ENCODE peak calls at places on chromosome 21, in four cellular contexts. P is tibial nerve, M is uterus, X is spleen. V is an unnamed sample.

GRCh38 chr21:19981938-19982337 is 1016.3 kb upstream of the NCAM2 start:
- DNase-seq in X (no peak), M (no peak), P (no peak), V (no peak)

GRCh38 chr21:38460171-38460742 is 38.0 kb downstream of the ERG start:
- DNase-seq in X (no peak), P (no peak), M (no peak), V (no peak)

GRCh38 chr21:20644552-20644951 is 353.7 kb upstream of the NCAM2 start:
- DNase-seq in M (no peak), X (no peak), P (no peak), V (no peak)

GRCh38 chr21:19950347-19950746 is 1047.9 kb upstream of the NCAM2 start:
- DNase-seq in P (no peak), M (no peak), X (no peak), V (no peak)

GRCh38 chr21:29083306-29083705 is 9.9 kb upstream of the CCT8 start:
- DNase-seq in M (no peak), P (no peak), X (no peak), V (no peak)

GRCh38 chr21:17925000-17925610 is 105.9 kb upstream of the C21orf91 start:
- DNase-seq in P (no peak), M (peak), X (no peak), V (no peak)

GRCh38 chr21:29316029-29316742 is 17.5 kb downstream of the BACH1 start:
- DNase-seq in X (no peak), M (no peak), P (no peak), V (no peak)

GRCh38 chr21:39452207-39452964 is 616 bp downstream of the SH3BGR start:
- DNase-seq in M (no peak), X (no peak), P (no peak), V (no peak)

GRCh38 chr21:34922487-34922886 is 126.6 kb downstream of the RUNX1 start:
- DNase-seq in P (no peak), M (no peak), X (no peak), V (no peak)

GRCh38 chr21:29938968-29939858 is 583 bp downstream of the GRIK1 start:
- DNase-seq in P (no peak), M (no peak), X (peak), V (no peak)

GRCh38 chr21:35376406-35377135 is 327.5 kb upstream of the RUNX1 start:
- DNase-seq in P (no peak), X (no peak), M (no peak), V (no peak)

GRCh38 chr21:38769253-38769780 is 36.4 kb upstream of the ETS2 start:
- DNase-seq in X (no peak), P (no peak), M (no peak), V (no peak)

GRCh38 chr21:19244502-19245187 is 841.1 kb upstream of the TMPRSS15 start:
- DNase-seq in M (no peak), X (peak), P (no peak), V (no peak)

GRCh38 chr21:30962013-30962412 is 76.3 kb downstream of the KRTAP19-8 start:
- DNase-seq in X (no peak), P (no peak), M (no peak), V (no peak)
- TF ChIP-seq CTCF in X (no peak), P (no peak), M (no peak), V (peak)

GRCh38 chr21:45014747-45015468 is 59.5 kb upstream of the ADARB1 start:
- DNase-seq in M (peak), X (peak), P (no peak), V (peak)

GRCh38 chr21:45011911-45012660 is 62.3 kb upstream of the ADARB1 start:
- DNase-seq in M (peak), X (peak), P (no peak), V (peak)

GRCh38 chr21:45012661-45013270 is 61.6 kb upstream of the ADARB1 start:
- DNase-seq in P (no peak), M (no peak), X (peak), V (peak)

GRCh38 chr21:45011426-45011825 is 63.0 kb upstream of the ADARB1 start:
- DNase-seq in M (no peak), X (peak), P (no peak), V (no peak)

DNA sequence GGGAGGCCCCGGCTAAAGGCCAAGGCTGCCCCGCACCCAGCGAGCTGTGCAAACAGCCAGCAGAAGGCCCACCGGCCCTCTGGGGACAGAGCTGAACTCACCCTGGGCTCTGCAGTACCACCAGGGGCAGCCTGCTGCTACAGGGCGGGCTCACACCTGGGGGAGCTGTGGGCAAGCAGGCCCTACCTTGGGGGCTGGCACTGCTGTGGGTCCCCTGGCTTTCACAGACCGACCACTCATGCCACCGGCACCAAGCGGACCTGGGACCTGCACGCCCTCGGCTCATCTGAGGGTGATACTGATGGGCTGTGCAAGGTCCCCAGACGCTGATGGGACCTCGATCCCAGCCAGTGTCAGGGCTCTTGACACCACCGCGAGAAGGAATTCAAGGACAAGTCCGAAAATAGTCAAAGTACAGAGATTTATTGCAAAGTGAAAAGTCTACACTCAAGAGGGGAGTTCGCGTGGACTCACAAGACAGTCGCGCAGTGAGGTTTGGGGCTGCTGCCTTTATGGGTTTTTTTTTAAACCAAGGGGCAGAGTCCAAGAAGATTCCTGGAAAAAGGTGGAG is 61.0 kb upstream of the ADARB1 start:
- DNase-seq in M (no peak), X (peak), P (no peak), V (peak)
- H3K27ac ChIP-seq in M (no peak), X (no peak), P (no peak), V (no peak)

GRCh38 chr21:36606292-36606982 is 92.5 kb upstream of the SIM2 start:
- DNase-seq in M (no peak), P (no peak), X (no peak), V (no peak)
- TF ChIP-seq CTCF in M (no peak), P (no peak), X (no peak), V (no peak)

GRCh38 chr21:46056450-46056903 is 41.4 kb upstream of the COL6A2 start:
- DNase-seq in M (peak), P (peak), X (peak), V (peak)

GRCh38 chr21:46055863-46056281 is 42.0 kb upstream of the COL6A2 start:
- DNase-seq in P (no peak), M (peak), X (no peak), V (peak)

GRCh38 chr21:46058339-46059145 is 39.4 kb upstream of the COL6A2 start:
- DNase-seq in M (peak), P (no peak), X (no peak), V (no peak)

GRCh38 chr21:46057710-46058241 is 40.1 kb upstream of the COL6A2 start:
- DNase-seq in P (no peak), M (peak), X (no peak), V (no peak)

GRCh38 chr21:46057111-46057709 is 40.7 kb upstream of the COL6A2 start:
- DNase-seq in P (no peak), M (peak), X (no peak), V (peak)
- H3K27ac ChIP-seq in P (peak), M (peak), X (no peak), V (peak)

GRCh38 chr21:32414579-32415358 is 2.3 kb downstream of the EVA1C start:
- DNase-seq in P (no peak), M (no peak), X (no peak), V (no peak)
- TF ChIP-seq CTCF in P (no peak), M (peak), X (no peak), V (peak)

GRCh38 chr21:41249476-41249875 is 67.1 kb upstream of the FAM3B start:
- DNase-seq in M (no peak), P (no peak), X (no peak), V (no peak)

GRCh38 chr21:41246808-41247207 is 69.8 kb upstream of the FAM3B start:
- DNase-seq in P (no peak), X (no peak), M (no peak), V (no peak)

GRCh38 chr21:41245509-41246135 is 71.0 kb upstream of the FAM3B start:
- DNase-seq in P (no peak), M (no peak), X (no peak), V (no peak)

GRCh38 chr21:41247976-41248545 is 68.5 kb upstream of the FAM3B start:
- DNase-seq in X (no peak), M (no peak), P (no peak), V (no peak)

DNA sequence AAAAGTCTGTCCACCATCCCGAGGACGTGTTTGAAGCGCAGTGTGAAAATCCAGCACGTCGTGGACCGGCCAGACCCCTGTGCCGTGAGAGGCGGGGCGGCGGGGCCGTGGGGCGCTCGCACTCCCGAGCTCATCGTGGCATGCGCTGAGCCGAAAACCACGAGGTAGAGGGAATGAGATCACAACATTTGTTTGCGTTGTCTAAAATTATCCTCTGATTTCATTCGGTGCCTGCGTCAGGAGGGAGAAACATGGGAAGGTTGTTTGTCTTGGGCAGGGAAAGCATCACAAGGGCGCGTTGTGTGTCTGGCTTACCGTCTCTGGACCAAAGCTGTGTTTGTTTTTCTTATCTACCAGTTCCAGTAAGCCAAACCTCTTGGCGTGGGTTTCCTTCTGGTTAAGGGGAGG is 69.0 kb upstream of the FAM3B start:
- DNase-seq in X (no peak), M (no peak), P (no peak), V (no peak)
- H3K27ac ChIP-seq in X (no peak), M (peak), P (peak), V (no peak)

GRCh38 chr21:42973309-42973990 is 912 bp upstream of the PKNOX1 start:
- DNase-seq in X (peak), P (no peak), M (peak), V (peak)
- TF ChIP-seq CTCF in X (peak), P (no peak), M (no peak), V (no peak)

GRCh38 chr21:27476696-27477095 is 509.8 kb upstream of the ADAMTS5 start:
- DNase-seq in X (no peak), M (no peak), P (no peak), V (no peak)
- H3K27ac ChIP-seq in X (no peak), M (peak), P (peak), V (no peak)